ENCODE peak calls at places on chromosomes 1 and 21, in six cellular contexts. O is ovary, A is activated B cell treated with CpG ODN at 0.5 μM for 24 hours, M is breast epithelium, I is GM13976, D is colonic mucosa. Q is an unnamed sample.

GRCh38 chr1:172469717-172470116 is 25.8 kb upstream of the PIGC start:
- DNase-seq in O (no peak), A (no peak), M (no peak), I (no peak), D (no peak), Q (no peak)

GRCh38 chr21:45299026-45299863 is 11.6 kb upstream of the POFUT2 start:
- DNase-seq in O (peak), A (no peak), M (peak), I (no peak), D (no peak), Q (no peak)

GRCh38 chr1:98677288-98677687 is 15.8 kb downstream of the SNX7 start:
- DNase-seq in O (no peak), A (no peak), M (no peak), I (no peak), D (no peak), Q (no peak)

GRCh38 chr1:212531796-212532195 is 76.8 kb upstream of the ATF3 start:
- DNase-seq in O (no peak), A (no peak), M (no peak), I (no peak), D (no peak), Q (no peak)

GRCh38 chr1:231929311-231929710 is 302.7 kb downstream of the DISC1 start:
- DNase-seq in O (no peak), A (no peak), M (no peak), I (no peak), D (no peak), Q (no peak)

GRCh38 chr1:43938892-43939587 is 5.4 kb downstream of the ARTN start:
- DNase-seq in O (no peak), A (no peak), M (no peak), I (no peak), D (no peak), Q (no peak)

GRCh38 chr1:112417985-112418607 is 22.1 kb downstream of the CTTNBP2NL start:
- DNase-seq in O (no peak), A (no peak), M (no peak), I (no peak), D (no peak), Q (no peak)

GRCh38 chr1:226813671-226814591 is 56.5 kb upstream of the PSEN2 start:
- DNase-seq in O (no peak), A (no peak), M (no peak), I (no peak), D (no peak), Q (no peak)

GRCh38 chr1:64733576-64734288 is 11.1 kb upstream of the RAVER2 start:
- DNase-seq in O (no peak), A (no peak), M (no peak), I (no peak), D (no peak), Q (no peak)

GRCh38 chr21:34129039-34129891 is 55.9 kb downstream of the MRPS6 start:
- DNase-seq in O (peak), A (no peak), M (no peak), I (no peak), D (peak), Q (no peak)

GRCh38 chr21:27301216-27301615 is 334.3 kb upstream of the ADAMTS5 start:
- DNase-seq in O (no peak), A (no peak), M (no peak), I (no peak), D (no peak), Q (no peak)

GRCh38 chr1:114509596-114510234 is 1.3 kb downstream of the TRIM33 start:
- DNase-seq in O (no peak), A (no peak), M (no peak), I (no peak), D (no peak), Q (no peak)

GRCh38 chr1:1435094-1435903 is at the start of gene VWA1:
- DNase-seq in O (peak), A (peak), M (peak), I (peak), D (peak), Q (peak)

GRCh38 chr1:63973005-63973419 is 199.2 kb downstream of the ROR1 start:
- DNase-seq in O (no peak), A (no peak), M (no peak), I (no peak), D (no peak), Q (no peak)

GRCh38 chr1:33516428-33516827 is 44.0 kb downstream of the ZSCAN20 start:
- DNase-seq in O (no peak), A (no peak), M (no peak), I (no peak), D (no peak), Q (no peak)

GRCh38 chr21:45208627-45208951 is 79.1 kb downstream of the POFUT2 start:
- DNase-seq in O (no peak), A (no peak), M (no peak), I (no peak), D (no peak), Q (no peak)

GRCh38 chr1:217626321-217626720 is 4.6 kb downstream of the GPATCH2 start:
- DNase-seq in O (no peak), A (no peak), M (no peak), I (no peak), D (no peak), Q (no peak)

GRCh38 chr21:33540711-33541104 is 1.2 kb downstream of the GART start:
- DNase-seq in O (no peak), A (no peak), M (no peak), I (no peak), D (no peak), Q (no peak)

GRCh38 chr1:46527474-46528296 is 23.8 kb downstream of the KNCN start:
- DNase-seq in O (peak), A (peak), M (peak), I (peak), D (peak), Q (peak)

GRCh38 chr1:48536477-48536876 is 64.5 kb upstream of the SPATA6 start:
- DNase-seq in O (no peak), A (no peak), M (no peak), I (no peak), D (no peak), Q (no peak)

GRCh38 chr1:19597463-19598309 is 46.4 kb upstream of the NBL1 start:
- DNase-seq in O (no peak), A (no peak), M (no peak), I (no peak), D (peak), Q (peak)

GRCh38 chr1:179706339-179706941 is 36.7 kb upstream of the FAM163A start:
- DNase-seq in O (peak), A (no peak), M (no peak), I (peak), D (peak), Q (peak)

GRCh38 chr1:15786581-15786980 is 20.9 kb downstream of the UQCRHL start:
- DNase-seq in O (peak), A (no peak), M (no peak), I (no peak), D (no peak), Q (no peak)

GRCh38 chr1:84619383-84620093 is 45.3 kb upstream of the CTBS start:
- DNase-seq in O (no peak), A (no peak), M (no peak), I (no peak), D (no peak), Q (no peak)

GRCh38 chr1:172970186-172970585 is 80.6 kb downstream of the TNFSF18 start:
- DNase-seq in O (no peak), A (no peak), M (no peak), I (no peak), D (no peak), Q (no peak)

GRCh38 chr1:240866724-240867123 is 254.8 kb upstream of the GREM2 start:
- DNase-seq in O (no peak), A (no peak), M (no peak), I (no peak), D (no peak), Q (no peak)

GRCh38 chr21:33968082-33968997 is 52.7 kb upstream of the ATP5PO start:
- DNase-seq in O (no peak), A (no peak), M (no peak), I (no peak), D (no peak), Q (peak)

GRCh38 chr1:22976461-22977243 is 4.0 kb upstream of the LACTBL1 start:
- DNase-seq in O (peak), A (peak), M (no peak), I (peak), D (peak), Q (peak)

GRCh38 chr1:114609826-114610225 is 28.4 kb upstream of the BCAS2 start:
- DNase-seq in O (no peak), A (no peak), M (no peak), I (no peak), D (no peak), Q (no peak)

GRCh38 chr1:116508090-116508983 is 62.5 kb downstream of the CD58 start:
- DNase-seq in O (no peak), A (no peak), M (no peak), I (no peak), D (no peak), Q (no peak)

GRCh38 chr1:167342846-167343245 is 122.2 kb downstream of the POU2F1 start:
- DNase-seq in O (no peak), A (no peak), M (no peak), I (peak), D (no peak), Q (peak)

GRCh38 chr1:204331847-204332487 is 27.8 kb downstream of the PLEKHA6 start:
- DNase-seq in O (no peak), A (no peak), M (no peak), I (no peak), D (peak), Q (no peak)

GRCh38 chr1:234745844-234746797 is 136.1 kb upstream of the IRF2BP2 start:
- DNase-seq in O (no peak), A (no peak), M (no peak), I (no peak), D (no peak), Q (no peak)

GRCh38 chr1:23628951-23629387 is 62.6 kb upstream of the RPL11 start:
- DNase-seq in O (no peak), A (peak), M (no peak), I (no peak), D (no peak), Q (no peak)

DNA sequence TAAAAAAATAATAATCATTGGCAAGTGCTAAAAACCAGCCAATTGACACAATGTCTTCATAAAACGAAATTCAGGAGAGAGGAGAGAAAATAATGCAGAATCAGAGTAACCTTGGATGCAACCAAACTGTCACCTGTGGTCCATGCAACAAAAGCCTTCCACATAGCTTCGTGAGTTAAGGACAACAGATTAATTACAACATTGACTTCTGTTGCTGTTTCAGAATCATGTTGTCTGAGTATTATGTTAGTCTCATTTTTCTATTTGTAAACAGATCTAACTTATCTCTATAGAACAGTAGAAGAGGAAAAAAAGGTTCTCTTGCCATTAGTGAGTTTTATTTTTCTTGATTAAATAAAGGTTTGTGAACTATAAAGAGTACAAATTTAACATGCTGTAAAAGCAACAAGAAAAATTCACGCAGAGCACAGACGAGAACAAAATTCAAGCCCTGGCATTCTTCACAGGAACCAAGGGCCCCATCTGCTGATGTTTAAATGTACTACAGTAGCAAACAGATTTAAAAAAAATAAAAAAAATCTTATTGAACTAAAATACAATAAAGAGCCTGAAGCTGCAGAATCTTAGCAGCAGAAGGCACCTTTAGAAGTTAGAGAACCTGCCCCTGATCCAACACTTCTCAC is 381.1 kb upstream of the PKN2 start:
- DNase-seq in O (no peak), A (no peak), M (no peak), I (no peak), D (no peak), Q (no peak)
- TF ChIP-seq CTCF in O (peak), A (no peak), M (no peak), I (no peak), D (peak), Q (no peak)

DNA sequence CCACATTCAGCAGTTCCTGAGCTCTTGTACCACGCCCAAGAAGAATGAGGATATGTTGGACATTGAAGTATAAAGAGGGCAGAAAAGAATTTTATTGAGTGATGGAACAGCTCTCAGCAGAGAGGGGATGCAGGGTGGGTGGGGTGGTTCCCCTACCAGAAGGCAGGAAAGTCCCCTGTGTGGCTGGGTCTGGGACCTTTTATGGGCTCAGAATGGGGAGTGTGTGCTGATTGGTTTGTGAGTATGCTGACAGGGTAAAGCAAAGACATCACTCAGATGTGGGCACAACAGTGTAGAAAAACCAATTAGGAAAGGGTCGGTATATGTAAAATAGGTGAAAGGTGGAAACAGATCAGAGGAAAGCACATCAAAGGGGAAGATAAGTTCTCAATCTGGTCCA is 62.2 kb downstream of the SGIP1 start:
- DNase-seq in O (no peak), A (no peak), M (no peak), I (no peak), D (no peak), Q (no peak)
- TF ChIP-seq CTCF in O (no peak), A (no peak), M (no peak), I (no peak), D (no peak), Q (no peak)

GRCh38 chr1:90561926-90562325 is 155.2 kb downstream of the BARHL2 start:
- DNase-seq in O (no peak), A (no peak), M (no peak), I (no peak), D (no peak), Q (no peak)
- TF ChIP-seq CTCF in O (no peak), A (no peak), M (no peak), I (no peak), D (no peak), Q (no peak)

GRCh38 chr1:36446261-36446660 is 4.0 kb downstream of the OSCP1 start:
- DNase-seq in O (no peak), A (no peak), M (no peak), I (peak), D (no peak), Q (peak)
- TF ChIP-seq CTCF in O (no peak), A (no peak), M (no peak), I (peak), D (no peak), Q (peak)

DNA sequence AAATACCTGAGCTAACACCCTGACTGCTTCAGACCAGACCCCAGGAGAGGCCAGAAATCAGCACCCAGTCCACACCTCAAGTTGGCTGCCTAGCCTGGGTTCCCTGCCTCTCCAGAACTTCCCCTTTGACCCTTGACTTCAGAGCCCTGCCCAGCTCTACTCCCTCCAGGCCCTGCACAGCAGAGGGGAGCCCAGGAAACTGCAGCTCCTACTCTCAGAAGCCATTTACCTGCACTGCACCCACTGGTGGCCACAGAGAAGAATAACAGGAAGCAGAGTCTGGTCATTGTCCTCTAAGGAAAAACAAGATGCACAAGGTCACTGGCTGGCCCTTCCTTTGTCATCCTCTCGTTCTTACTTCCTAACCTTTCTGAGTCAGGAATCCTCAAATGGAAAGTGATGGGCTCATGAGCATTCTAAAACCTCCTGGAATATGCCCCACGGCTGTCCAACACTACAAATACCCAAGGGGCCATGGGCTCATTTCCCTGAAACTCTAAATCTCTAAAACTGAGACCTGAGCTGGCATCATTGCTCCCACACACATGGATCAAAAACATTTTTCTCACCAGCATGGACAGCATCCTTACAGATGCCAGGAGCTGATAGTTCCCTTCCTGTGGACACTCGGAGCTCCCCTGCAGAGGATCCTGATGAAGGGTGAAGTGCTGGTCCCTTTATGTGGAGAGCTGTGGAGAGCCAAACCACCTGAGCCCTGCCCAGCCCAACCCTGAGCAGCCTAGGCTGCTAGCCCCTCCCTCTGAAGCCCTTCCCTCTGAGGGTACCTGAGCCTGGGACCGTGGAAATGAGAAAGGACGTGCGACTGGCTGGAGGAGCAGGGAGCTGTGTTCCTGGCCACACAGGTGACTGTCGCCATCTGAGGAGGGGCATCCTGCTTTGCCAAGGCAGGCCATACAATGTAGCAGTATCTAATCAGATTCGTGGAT is at the start of gene ITLN2:
- DNase-seq in O (no peak), A (peak), M (no peak), I (peak), D (peak), Q (peak)
- TF ChIP-seq CTCF in O (no peak), A (no peak), M (peak), I (peak), D (peak), Q (peak)

DNA sequence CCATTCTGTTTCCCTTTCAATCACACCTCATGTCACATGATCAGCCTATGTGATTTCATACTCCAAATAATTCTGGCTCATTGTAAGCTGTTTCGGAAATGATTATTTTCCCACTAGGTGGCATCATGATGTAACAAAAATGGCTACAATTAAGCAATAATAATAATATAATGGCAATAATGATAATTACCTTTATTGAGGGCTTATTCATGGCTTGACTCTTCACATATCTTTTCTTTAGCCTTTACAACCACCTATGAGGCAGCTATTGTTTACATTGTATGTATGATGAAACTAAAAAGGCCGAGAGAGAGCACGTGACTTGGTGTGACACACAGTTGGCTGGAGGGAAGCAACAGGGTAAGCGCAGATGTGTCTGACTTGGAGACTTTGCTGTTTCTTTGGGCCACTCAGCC is 12.5 kb upstream of the KPRP start:
- DNase-seq in O (no peak), A (no peak), M (no peak), I (no peak), D (no peak), Q (no peak)
- TF ChIP-seq CTCF in O (no peak), A (no peak), M (no peak), I (no peak), D (no peak), Q (no peak)

DNA sequence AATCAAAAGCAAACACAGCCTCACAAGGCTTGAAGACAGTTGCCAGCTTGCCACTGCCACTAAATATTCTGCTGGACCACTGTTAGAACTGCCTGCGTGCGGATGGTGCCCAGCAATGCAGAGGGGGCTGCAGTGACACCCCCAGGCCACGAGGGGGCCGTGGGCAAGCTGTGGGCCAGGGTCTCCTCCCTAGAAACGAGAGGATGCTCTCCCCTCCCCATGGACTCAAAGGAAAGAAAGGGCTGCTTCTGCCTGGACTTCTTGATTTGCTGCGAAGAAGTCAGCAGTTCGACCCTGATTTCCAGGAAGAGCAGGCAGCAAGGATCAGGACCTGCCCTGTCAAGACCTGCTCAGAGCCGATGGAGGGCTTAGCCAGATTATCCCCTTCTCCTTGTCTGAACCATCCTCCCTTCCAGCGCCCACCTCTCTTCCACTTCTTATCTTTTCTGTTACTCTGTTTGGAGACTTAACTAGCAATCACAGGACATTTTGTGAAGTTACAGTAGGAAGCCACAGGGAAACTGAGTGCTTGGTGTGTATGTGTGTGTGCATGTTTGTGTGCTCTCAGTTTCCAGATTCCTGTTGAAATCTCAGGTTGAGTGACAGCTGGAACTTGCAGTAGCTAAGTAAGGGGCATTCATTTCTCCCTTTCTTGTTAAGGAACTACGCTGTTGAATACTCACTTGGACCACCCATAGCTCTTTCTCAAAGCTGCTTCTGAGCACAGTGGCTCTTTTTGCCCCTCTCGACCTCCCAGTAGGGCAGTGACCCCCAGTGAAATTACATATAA is 2.7 kb downstream of the MAN1C1 start:
- DNase-seq in O (peak), A (no peak), M (no peak), I (no peak), D (peak), Q (no peak)
- TF ChIP-seq CTCF in O (peak), A (no peak), M (peak), I (peak), D (peak), Q (peak)

DNA sequence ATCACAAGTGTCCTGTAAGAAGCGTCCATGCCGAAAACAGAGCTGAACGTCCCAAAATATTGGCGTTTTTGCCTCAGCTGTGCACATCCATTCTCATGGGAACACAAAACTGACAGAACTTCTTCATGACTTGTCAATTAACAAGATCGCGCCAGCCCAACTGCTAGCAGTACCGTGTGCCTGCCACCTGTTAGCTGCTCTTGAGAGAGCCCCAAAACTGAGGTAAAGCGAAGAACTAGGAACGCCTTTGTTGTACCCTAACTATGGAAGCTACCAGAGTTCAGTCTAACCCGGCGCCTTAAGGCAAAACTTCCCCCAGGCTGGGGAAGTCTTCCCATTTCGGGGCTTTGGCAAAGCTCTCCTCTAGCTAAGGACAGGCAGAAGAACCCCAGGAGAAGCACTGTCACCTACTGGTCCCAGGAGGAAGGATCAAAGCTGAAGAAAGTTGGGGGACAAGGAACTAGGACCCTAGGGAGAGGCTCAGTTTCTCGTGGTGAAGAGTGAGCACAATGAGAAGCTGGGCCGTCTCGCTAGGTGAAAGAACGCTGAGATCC is 719 bp downstream of the EYA3 start:
- DNase-seq in O (no peak), A (no peak), M (no peak), I (no peak), D (peak), Q (no peak)
- TF ChIP-seq CTCF in O (no peak), A (no peak), M (no peak), I (peak), D (no peak), Q (peak)